ENCODE peak calls at places on chromosomes 11 and 22, in eight cellular contexts. U is effector memory CD4-positive, alpha-beta T cell; I is A549; W is PC-3; A is brain microvascular endothelial cell; H is AG04450; F is lower lobe of right lung; T is neural progenitor cell. D is an unnamed sample.

GRCh38 chr11:123308077-123308476 is 113.0 kb upstream of the CLMP start:
- DNase-seq in T (no peak), W (no peak), A (no peak), H (no peak), U (no peak), I (no peak), F (no peak), D (no peak)

GRCh38 chr11:35619030-35619753 is 932 bp downstream of the FJX1 start:
- DNase-seq in A (peak), U (no peak), H (no peak), W (peak), F (peak), I (peak), T (peak), D (peak)

GRCh38 chr22:50041361-50042065 is 16.6 kb downstream of the TTLL8 start:
- DNase-seq in F (no peak), A (no peak), T (no peak), U (no peak), W (no peak), I (no peak), H (no peak), D (no peak)

GRCh38 chr22:47259990-47260389 is 497.5 kb downstream of the TBC1D22A start:
- DNase-seq in H (no peak), A (no peak), W (peak), F (no peak), I (no peak), U (no peak), T (no peak), D (no peak)

GRCh38 chr22:27624705-27625104 is 176.9 kb downstream of the MN1 start:
- DNase-seq in A (no peak), T (no peak), U (no peak), F (no peak), H (no peak), W (no peak), I (no peak), D (no peak)

GRCh38 chr11:121523581-121524232 is 70.9 kb upstream of the SORL1-AS1 start:
- DNase-seq in W (no peak), U (no peak), A (no peak), F (no peak), H (no peak), I (no peak), T (peak), D (no peak)

GRCh38 chr11:36311926-36312592 is 16.0 kb downstream of the PRR5L start:
- DNase-seq in W (no peak), A (no peak), I (no peak), H (no peak), U (no peak), T (no peak), F (no peak), D (no peak)

GRCh38 chr11:70921804-70922203 is 330.6 kb downstream of the SHANK2 start:
- DNase-seq in T (no peak), A (no peak), U (no peak), W (no peak), F (no peak), H (no peak), I (no peak), D (no peak)

GRCh38 chr11:3073029-3073435 is 15.8 kb upstream of the CARS1 start:
- DNase-seq in W (no peak), T (no peak), H (no peak), I (no peak), A (no peak), F (no peak), U (no peak), D (no peak)

GRCh38 chr11:120964857-120965256 is 59.0 kb upstream of the TBCEL start:
- DNase-seq in W (peak), H (peak), U (no peak), I (no peak), A (peak), T (no peak), F (no peak), D (no peak)

GRCh38 chr11:19079643-19080440 is 19.3 kb upstream of the MRGPRX2 start:
- DNase-seq in F (no peak), I (no peak), A (no peak), T (no peak), U (no peak), W (peak), H (no peak), D (no peak)

GRCh38 chr22:38958359-38958943 is 1.0 kb downstream of the APOBEC3A start:
- DNase-seq in T (no peak), F (no peak), U (no peak), W (no peak), A (no peak), H (no peak), I (no peak), D (no peak)

GRCh38 chr11:88179141-88179540 is 3.9 kb upstream of the RAB38 start:
- DNase-seq in T (no peak), H (no peak), A (peak), U (no peak), I (no peak), F (no peak), W (peak), D (no peak)

GRCh38 chr11:11640996-11641395 is 19.2 kb upstream of the GALNT18 start:
- DNase-seq in F (no peak), T (no peak), W (no peak), I (no peak), H (no peak), A (no peak), U (no peak), D (peak)

GRCh38 chr22:24105661-24106060 is 75.6 kb upstream of the SUSD2 start:
- DNase-seq in H (no peak), U (no peak), I (no peak), F (peak), A (no peak), W (no peak), T (no peak), D (no peak)

GRCh38 chr22:50695421-50696250 is 23.0 kb downstream of the SHANK3 start:
- DNase-seq in A (no peak), H (no peak), W (no peak), T (no peak), I (no peak), F (peak), U (no peak), D (no peak)

GRCh38 chr11:76642341-76642740 is 28.2 kb downstream of the LRRC32 start:
- DNase-seq in F (no peak), I (no peak), H (no peak), W (no peak), A (no peak), U (no peak), T (no peak), D (no peak)

GRCh38 chr11:14093065-14093464 is 130.5 kb downstream of the SPON1 start:
- DNase-seq in U (no peak), F (no peak), I (no peak), T (no peak), H (no peak), A (no peak), W (no peak), D (no peak)

GRCh38 chr11:124682443-124682842 is 8.7 kb downstream of the SPA17 start:
- DNase-seq in W (no peak), F (no peak), T (no peak), H (no peak), I (no peak), A (no peak), U (no peak), D (no peak)

GRCh38 chr11:24932110-24933000 is 435.5 kb downstream of the LUZP2 start:
- DNase-seq in A (no peak), U (no peak), F (no peak), W (no peak), I (no peak), H (no peak), T (no peak), D (no peak)

GRCh38 chr11:62839050-62840015 is at the start of gene WDR74:
- DNase-seq in A (peak), W (peak), H (peak), U (peak), F (peak), T (peak), I (peak), D (peak)

GRCh38 chr11:80320765-80321164 is 879.9 kb upstream of the TENM4 start:
- DNase-seq in I (no peak), A (no peak), T (no peak), U (no peak), W (peak), H (no peak), F (no peak), D (no peak)

GRCh38 chr11:15493066-15493465 is 378.3 kb downstream of the INSC start:
- DNase-seq in T (no peak), F (no peak), A (peak), H (no peak), W (no peak), U (no peak), I (no peak), D (no peak)

GRCh38 chr11:128279861-128280260 is 307.5 kb downstream of the ETS1 start:
- DNase-seq in H (no peak), U (no peak), W (peak), A (no peak), T (no peak), I (no peak), F (no peak), D (no peak)

GRCh38 chr11:45606514-45607024 is 58.9 kb downstream of the CHST1 start:
- DNase-seq in T (peak), I (no peak), F (no peak), W (no peak), A (no peak), H (no peak), U (no peak), D (peak)

GRCh38 chr22:46758867-46759290 is 3.6 kb upstream of the TBC1D22A start:
- DNase-seq in F (peak), A (peak), T (peak), I (peak), W (peak), U (no peak), H (peak), D (no peak)

GRCh38 chr22:37818397-37819099 is 4.6 kb upstream of the GALR3 start:
- DNase-seq in W (no peak), A (peak), T (peak), F (peak), I (no peak), U (peak), H (no peak), D (no peak)

GRCh38 chr11:125170406-125171031 is 6.0 kb downstream of the PKNOX2 start:
- DNase-seq in A (peak), W (no peak), U (no peak), T (peak), F (no peak), I (no peak), H (peak), D (no peak)

GRCh38 chr11:64536396-64536935 is 54.6 kb upstream of the SLC22A12 start:
- DNase-seq in I (no peak), H (no peak), A (no peak), W (peak), F (peak), U (no peak), T (no peak), D (no peak)

GRCh38 chr11:1863352-1864215 is 10.7 kb downstream of the LSP1 start:
- DNase-seq in H (peak), A (peak), I (peak), U (no peak), F (peak), W (peak), T (peak), D (no peak)

GRCh38 chr11:116882386-116882785 is 45.0 kb upstream of the APOA1 start:
- DNase-seq in W (peak), H (peak), A (peak), I (no peak), F (no peak), T (no peak), U (no peak), D (no peak)

GRCh38 chr11:130691581-130691980 is 224.7 kb downstream of the SNX19 start:
- DNase-seq in H (no peak), T (no peak), I (no peak), U (no peak), A (no peak), W (no peak), F (no peak), D (no peak)
- H3K27ac ChIP-seq in H (no peak), T (no peak), I (no peak), U (no peak), A (no peak), W (no peak), F (no peak), D (no peak)

GRCh38 chr11:57940044-57940781 is 83.5 kb upstream of the OR9Q1 start:
- DNase-seq in F (no peak), T (no peak), I (no peak), A (no peak), U (no peak), W (no peak), H (no peak), D (no peak)

GRCh38 chr11:57938351-57938750 is 85.3 kb upstream of the OR9Q1 start:
- DNase-seq in I (no peak), T (no peak), A (no peak), H (no peak), F (no peak), W (no peak), U (no peak), D (no peak)

GRCh38 chr11:57937431-57937830 is 86.2 kb upstream of the OR9Q1 start:
- DNase-seq in I (no peak), T (no peak), W (peak), U (no peak), F (no peak), H (no peak), A (no peak), D (no peak)

GRCh38 chr11:57942808-57943207 is 80.9 kb upstream of the OR9Q1 start:
- DNase-seq in U (no peak), F (no peak), A (no peak), I (no peak), T (no peak), W (no peak), H (no peak), D (no peak)

DNA sequence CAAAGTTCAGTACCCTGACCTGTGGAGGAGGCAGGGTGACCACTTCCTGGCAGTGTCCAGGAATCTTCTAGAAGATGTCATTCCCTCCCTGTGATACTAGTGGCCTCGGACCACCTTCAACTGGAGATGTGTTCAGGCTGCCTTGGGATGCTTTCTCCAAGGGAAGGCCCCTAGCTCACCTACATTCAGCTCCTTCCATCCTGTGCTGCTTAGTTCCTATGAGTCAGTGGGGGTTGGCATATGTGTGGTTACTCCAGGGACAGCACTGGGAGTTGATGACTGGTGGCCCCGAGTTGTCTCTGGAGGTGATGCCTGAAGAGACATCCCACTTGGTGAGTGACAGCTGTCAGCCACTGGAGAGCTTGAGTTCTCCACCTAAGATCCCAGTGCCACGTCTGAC is 81.8 kb upstream of the OR9Q1 start:
- DNase-seq in U (no peak), A (no peak), H (no peak), W (no peak), T (no peak), I (no peak), F (no peak), D (no peak)
- H3K27ac ChIP-seq in U (no peak), A (no peak), H (no peak), W (no peak), T (no peak), I (no peak), F (no peak), D (no peak)

GRCh38 chr11:111456086-111456858 is 55.9 kb downstream of the BTG4 start:
- DNase-seq in H (no peak), U (no peak), T (no peak), I (no peak), F (no peak), W (no peak), A (no peak), D (no peak)
- H3K27ac ChIP-seq in H (no peak), U (no peak), T (no peak), I (no peak), F (no peak), W (no peak), A (no peak), D (no peak)

DNA sequence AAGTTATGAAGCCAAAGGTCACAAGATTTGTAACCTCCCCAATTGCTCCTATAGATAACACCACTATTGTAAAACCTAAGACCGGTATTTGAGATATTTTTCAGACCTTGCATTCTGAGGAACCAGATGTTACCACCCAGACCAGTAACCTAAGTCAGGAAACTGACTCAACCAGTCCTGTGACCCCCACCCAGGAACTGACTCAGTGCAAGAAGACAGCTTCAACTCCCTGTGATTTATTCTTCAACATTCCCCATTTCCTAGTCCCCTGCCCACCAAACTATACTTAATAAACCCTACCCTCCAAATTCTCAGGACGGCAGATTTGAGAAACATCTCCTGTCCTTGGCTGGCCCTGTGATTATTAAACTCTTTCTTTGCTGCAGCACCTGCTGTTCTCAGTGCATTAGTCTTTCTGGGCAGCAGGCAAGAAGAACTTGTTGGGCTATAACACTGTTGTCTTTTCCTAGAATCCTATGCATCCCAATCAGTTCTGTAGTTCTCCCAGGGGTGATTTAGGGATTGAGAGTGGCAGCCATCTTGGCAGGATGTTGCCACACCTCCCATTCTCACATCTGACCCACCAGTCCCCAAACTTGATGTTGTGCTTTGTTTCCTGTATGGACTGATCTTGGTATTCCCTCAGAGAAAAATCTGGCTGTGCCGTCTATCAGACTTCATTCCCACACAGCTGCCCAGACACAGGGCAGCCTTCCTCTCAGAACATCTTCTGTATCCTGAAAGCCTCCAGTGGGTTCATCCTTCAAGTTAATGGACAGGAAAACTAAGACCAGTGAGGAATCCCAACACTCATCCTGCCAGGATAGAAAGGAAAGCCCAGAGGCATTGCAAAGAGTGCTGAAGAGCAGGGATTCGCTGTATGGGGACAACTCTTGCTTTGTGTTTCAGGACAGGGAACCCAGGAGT is 104.0 kb downstream of the PDE2A start:
- DNase-seq in W (peak), F (no peak), T (no peak), I (no peak), H (peak), A (peak), U (no peak), D (no peak)
- H3K27ac ChIP-seq in W (peak), F (no peak), T (no peak), I (peak), H (peak), A (peak), U (no peak), D (no peak)

DNA sequence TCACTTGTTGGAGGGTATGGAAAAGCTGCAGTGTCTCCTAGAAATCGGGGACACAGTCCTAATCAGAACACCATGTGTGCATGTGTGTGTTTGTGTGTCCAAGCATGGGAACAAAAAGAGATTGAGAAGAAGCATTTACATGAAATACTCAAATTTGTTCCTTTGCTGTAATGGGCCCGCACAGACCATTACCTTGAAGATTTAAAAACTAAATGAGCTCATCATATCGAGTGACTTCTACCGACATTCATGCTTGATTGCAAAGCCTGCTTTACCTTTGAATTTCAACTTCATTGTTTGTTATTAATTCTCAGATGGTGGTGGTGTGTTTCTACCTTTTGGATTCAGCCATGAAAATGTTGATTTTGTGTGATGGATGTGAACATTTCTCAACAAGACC is 106.9 kb downstream of the ZBTB16 start:
- DNase-seq in I (no peak), T (no peak), H (no peak), F (no peak), U (no peak), A (no peak), W (no peak), D (no peak)
- H3K27ac ChIP-seq in I (no peak), T (no peak), H (no peak), F (peak), U (no peak), A (no peak), W (no peak), D (peak)

GRCh38 chr22:28736296-28737155 is 5.1 kb downstream of the CHEK2 start:
- DNase-seq in A (no peak), F (no peak), W (no peak), T (peak), H (no peak), U (no peak), I (no peak), D (no peak)

GRCh38 chr22:28743852-28744251 is 2.0 kb downstream of the HSCB start:
- DNase-seq in T (no peak), W (no peak), H (no peak), F (no peak), A (no peak), U (no peak), I (no peak), D (no peak)

GRCh38 chr22:28741758-28742561 is at the start of the genes CHEK2 and HSCB:
- DNase-seq in W (peak), I (peak), U (peak), T (peak), A (peak), F (peak), H (peak), D (peak)

GRCh38 chr22:28742562-28742962 is 723 bp downstream of the HSCB start:
- DNase-seq in H (no peak), I (no peak), W (no peak), U (no peak), T (no peak), A (no peak), F (no peak), D (no peak)

GRCh38 chr22:28741200-28741757 is 341 bp downstream of the CHEK2 start:
- DNase-seq in F (no peak), U (no peak), T (peak), I (no peak), W (no peak), A (no peak), H (no peak), D (no peak)
- H3K27ac ChIP-seq in F (no peak), U (peak), T (no peak), I (peak), W (no peak), A (peak), H (peak), D (no peak)